ENCODE peak calls at places on chromosomes 7 and 10, in seven cellular contexts. E is spleen, Z is transverse colon, S is H1, N is stomach, M is sigmoid colon, F is SK-N-SH. W is an unnamed sample.

GRCh38 chr7:26153823-26154783 is 2.1 kb downstream of the NFE2L3 start:
- DNase-seq in E (no peak), Z (peak; percentile 82), S (peak; percentile 83), N (peak; percentile 77), M (no peak), F (no peak), W (no peak)

GRCh38 chr10:70433581-70434280 is 7.8 kb downstream of the NODAL start:
- DNase-seq in E (no peak), Z (no peak), S (no peak), N (no peak), M (peak; percentile 53), F (no peak), W (no peak)

GRCh38 chr10:21823617-21824016 is 179.9 kb downstream of the DNAJC1 start:
- DNase-seq in E (no peak), Z (no peak), S (no peak), N (no peak), M (no peak), F (no peak), W (no peak)

GRCh38 chr7:99653754-99654153 is 26.0 kb downstream of the CYP3A5 start:
- DNase-seq in E (no peak), Z (no peak), S (no peak), N (no peak), M (no peak), F (no peak), W (no peak)

GRCh38 chr10:792792-793100 is 103.3 kb upstream of the DIP2C start:
- DNase-seq in E (no peak), Z (no peak), S (no peak), N (no peak), M (peak; percentile 52), F (peak; percentile 24), W (no peak)

GRCh38 chr10:100481462-100482081 is 18.8 kb downstream of the WNT8B start:
- DNase-seq in E (peak; percentile 94), Z (peak; percentile 92), S (peak; percentile 77), N (peak; percentile 91), M (peak; percentile 87), F (peak; percentile 88), W (peak; percentile 88)

GRCh38 chr7:46174192-46174572 is 253.1 kb upstream of the IGFBP3 start:
- DNase-seq in E (no peak), Z (no peak), S (no peak), N (no peak), M (no peak), F (no peak), W (no peak)

GRCh38 chr10:77823811-77824542 is 102.6 kb downstream of the DLG5 start:
- DNase-seq in E (peak; percentile 51), Z (no peak), S (no peak), N (no peak), M (no peak), F (no peak), W (no peak)

GRCh38 chr7:17485905-17486304 is 187.5 kb downstream of the AHR start:
- DNase-seq in E (no peak), Z (no peak), S (no peak), N (no peak), M (no peak), F (no peak), W (no peak)

GRCh38 chr10:71241899-71242620 is 29.7 kb downstream of the UNC5B start:
- DNase-seq in E (no peak), Z (no peak), S (no peak), N (no peak), M (no peak), F (peak; percentile 55), W (no peak)

GRCh38 chr10:121873236-121873635 is 54.6 kb downstream of the ATE1 start:
- DNase-seq in E (no peak), Z (no peak), S (no peak), N (no peak), M (no peak), F (no peak), W (no peak)

GRCh38 chr10:79947787-79948424 is 999 bp downstream of the SFTPD start:
- DNase-seq in E (no peak), Z (no peak), S (no peak), N (no peak), M (no peak), F (no peak), W (no peak)

GRCh38 chr7:1372063-1372462 is 87.2 kb downstream of the MICALL2 start:
- DNase-seq in E (no peak), Z (no peak), S (no peak), N (no peak), M (no peak), F (peak; percentile 22), W (no peak)

GRCh38 chr7:27173412-27174076 is 576 bp downstream of the HOXA10 start:
- DNase-seq in E (peak; percentile 91), Z (peak; percentile 34), S (no peak), N (peak; percentile 28), M (peak; percentile 74), F (peak; percentile 54), W (no peak)

GRCh38 chr10:14240253-14241189 is 90.2 kb downstream of the FRMD4A start:
- DNase-seq in E (no peak), Z (no peak), S (no peak), N (no peak), M (no peak), F (peak; percentile 62), W (no peak)
- H3K4me3 ChIP-seq in E (no peak overlapping the region), Z (no peak overlapping the region), S (no peak overlapping the region), N (no peak overlapping the region), M (no peak overlapping the region), F (no peak overlapping the region), W (no peak overlapping the region)

DNA sequence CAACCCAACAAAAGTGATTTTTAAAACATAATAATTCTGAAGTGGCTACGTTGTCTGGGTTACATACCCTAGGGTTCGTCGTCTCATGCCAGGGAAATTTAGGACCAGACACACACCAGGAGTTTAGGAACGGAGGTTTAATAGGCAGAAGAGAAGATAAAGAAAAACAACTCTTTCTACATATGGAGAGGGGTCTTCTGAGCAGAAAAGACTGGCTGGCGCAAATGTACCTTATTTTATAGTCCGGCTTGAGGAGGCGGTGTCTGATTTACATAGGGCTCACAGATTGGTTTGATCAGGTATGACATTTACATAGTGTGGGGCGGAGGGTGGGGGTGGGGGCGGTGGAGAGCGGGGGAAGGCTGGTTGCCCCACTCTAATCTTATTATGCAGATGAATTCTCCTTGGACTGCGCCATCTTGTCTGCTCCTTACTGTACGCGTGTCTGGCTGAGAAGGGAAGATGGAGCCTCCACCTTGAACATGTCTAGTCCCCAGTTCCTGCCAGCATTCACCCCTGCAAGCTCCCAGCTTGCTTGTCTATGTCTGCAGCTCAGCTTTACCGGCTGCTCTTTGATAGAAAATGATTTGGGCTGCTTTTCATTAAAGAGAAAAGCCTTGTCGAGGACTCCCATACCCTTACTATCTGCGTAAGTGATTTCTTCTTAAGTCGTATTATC is 98.7 kb downstream of the RALA start:
- DNase-seq in E (no peak), Z (no peak), S (no peak), N (no peak), M (no peak), F (no peak), W (no peak)
- TF ChIP-seq POLR2AphosphoS5 in E (no peak), Z (no peak), S (no peak), N (no peak), M (no peak), F (no peak), W (no peak)

GRCh38 chr10:31615129-31615528 is 296.1 kb downstream of the ZEB1 start:
- DNase-seq in E (no peak), Z (no peak), S (no peak), N (no peak), M (no peak), F (no peak), W (no peak)
- H3K9me3 ChIP-seq in E (no peaks in the 10 kb centered on the region), Z (no peaks in the 10 kb centered on the region), S (no peaks in the 10 kb centered on the region), N (no peaks in the 10 kb centered on the region), M (no peaks in the 10 kb centered on the region), F (no peaks in the 10 kb centered on the region), W (no peaks in the 10 kb centered on the region)

GRCh38 chr10:3636356-3637181 is 148.4 kb downstream of the KLF6 start:
- DNase-seq in E (no peak), Z (no peak), S (no peak), N (no peak), M (no peak), F (peak; percentile 42), W (no peak)
- H3K4me3 ChIP-seq in E (no peak overlapping the region), Z (no peak overlapping the region), S (no peak overlapping the region), N (no peak overlapping the region), M (no peak overlapping the region), F (no peak overlapping the region), W (no peak overlapping the region)

GRCh38 chr10:57754803-57755202 is 512.9 kb downstream of the IPMK start:
- DNase-seq in E (no peak), Z (no peak), S (no peak), N (no peak), M (no peak), F (no peak), W (no peak)

GRCh38 chr10:57759777-57760176 is 507.9 kb downstream of the IPMK start:
- DNase-seq in E (no peak), Z (no peak), S (no peak), N (no peak), M (no peak), F (no peak), W (no peak)
- TF ChIP-seq POLR2AphosphoS5 in E (no peak), Z (no peak), S (no peak), N (no peak), M (no peak), F (no peak), W (no peak)

GRCh38 chr7:158050441-158051371 is 536.9 kb downstream of the PTPRN2 start:
- DNase-seq in E (peak; percentile 53), Z (no peak), S (no peak), N (no peak), M (peak; percentile 35), F (no peak), W (peak; percentile 17)

GRCh38 chr7:158054081-158054480 is 533.5 kb downstream of the PTPRN2 start:
- DNase-seq in E (peak; percentile 54), Z (no peak), S (no peak), N (no peak), M (no peak), F (no peak), W (no peak)

GRCh38 chr7:158051372-158051760 is 536.3 kb downstream of the PTPRN2 start:
- DNase-seq in E (no peak), Z (no peak), S (no peak), N (no peak), M (peak; percentile 25), F (no peak), W (no peak)

GRCh38 chr7:158053516-158053915 is 534.1 kb downstream of the PTPRN2 start:
- DNase-seq in E (peak; percentile 18), Z (no peak), S (no peak), N (no peak), M (no peak), F (no peak), W (no peak)

GRCh38 chr7:158052381-158053095 is 535.1 kb downstream of the PTPRN2 start:
- DNase-seq in E (peak; percentile 49), Z (no peak), S (no peak), N (no peak), M (peak; percentile 58), F (no peak), W (peak; percentile 44)
- H3K9me3 ChIP-seq in E (no peaks in the 10 kb centered on the region), Z (no peaks in the 10 kb centered on the region), S (peaks cover 22% of the 10 kb centered on the region), N (no peaks in the 10 kb centered on the region), M (no peaks in the 10 kb centered on the region), F (peaks cover 4% of the 10 kb centered on the region), W (no peaks in the 10 kb centered on the region)